ENCODE peak calls at places on chromosomes 12 and 14, in five cellular contexts. G is HCT116, Y is H1, F is SK-N-SH, C is HepG2. B is an unnamed sample.

GRCh38 chr12:111964935-111965334 is 48.0 kb downstream of the TMEM116 start:
- DNase-seq in F (no peak), G (no peak), C (no peak), Y (no peak), B (no peak)

GRCh38 chr12:121788176-121788818 is 5.2 kb downstream of the RHOF start:
- DNase-seq in F (no peak), G (no peak), Y (no peak), C (no peak), B (no peak)

GRCh38 chr14:52348796-52349195 is 34.7 kb downstream of the PTGER2 start:
- DNase-seq in G (no peak), F (no peak), C (no peak), Y (no peak), B (no peak)

GRCh38 chr12:23729354-23729753 is 220.1 kb downstream of the SOX5 start:
- DNase-seq in C (no peak), F (no peak), G (no peak), Y (no peak), B (no peak)

GRCh38 chr14:77714926-77715325 is 7.0 kb downstream of the SLIRP start:
- DNase-seq in F (no peak), Y (no peak), G (no peak), C (no peak), B (no peak)

GRCh38 chr12:5785601-5786000 is 159.5 kb downstream of the ANO2 start:
- DNase-seq in G (no peak), Y (no peak), C (no peak), F (no peak), B (no peak)

GRCh38 chr12:109541412-109541725 is 31.9 kb downstream of the MMAB start:
- DNase-seq in C (no peak), Y (no peak), F (peak), G (no peak), B (no peak)

GRCh38 chr14:76495983-76496382 is 120.0 kb downstream of the ESRRB start:
- DNase-seq in F (no peak), C (no peak), Y (no peak), G (no peak), B (no peak)

GRCh38 chr12:66775941-66776340 is 97.1 kb upstream of the GRIP1 start:
- DNase-seq in C (no peak), G (no peak), Y (no peak), F (no peak), B (peak)

GRCh38 chr12:119710374-119710773 is 42.4 kb downstream of the PRKAB1 start:
- DNase-seq in Y (no peak), C (no peak), F (no peak), G (no peak), B (no peak)

GRCh38 chr12:66200110-66200509 is 11.1 kb downstream of the IRAK3 start:
- DNase-seq in F (no peak), G (no peak), C (no peak), Y (no peak), B (no peak)

GRCh38 chr14:62745496-62745895 is 299.8 kb downstream of the KCNH5 start:
- DNase-seq in Y (no peak), G (no peak), F (no peak), C (no peak), B (peak)

GRCh38 chr14:90132821-90133570 is 71.2 kb downstream of the KCNK13 start:
- DNase-seq in F (no peak), G (no peak), Y (no peak), C (no peak), B (no peak)

GRCh38 chr12:54401127-54401526 is 16.6 kb upstream of the ZNF385A start:
- DNase-seq in C (no peak), G (no peak), Y (no peak), F (no peak), B (no peak)

GRCh38 chr14:56087824-56088571 is 30.2 kb upstream of the PELI2 start:
- DNase-seq in C (no peak), F (no peak), Y (no peak), G (no peak), B (no peak)

GRCh38 chr12:131092911-131093901 is 139.5 kb downstream of the ADGRD1 start:
- DNase-seq in F (no peak), G (no peak), C (no peak), Y (no peak), B (no peak)

GRCh38 chr14:100159107-100159864 is at the start of gene DEGS2:
- DNase-seq in F (peak), Y (peak), C (no peak), G (no peak), B (peak)

GRCh38 chr14:24132061-24132685 is 1.7 kb downstream of the FITM1 start:
- DNase-seq in G (no peak), Y (no peak), F (no peak), C (no peak), B (no peak)

GRCh38 chr12:98635657-98636323 is 8.8 kb downstream of the IKBIP start:
- DNase-seq in C (peak), G (peak), F (no peak), Y (no peak), B (peak)

GRCh38 chr12:57479376-57480115 is at the start of gene ARHGAP9:
- DNase-seq in Y (no peak), C (no peak), G (no peak), F (no peak), B (no peak)

GRCh38 chr14:53432378-53432802 is 279.3 kb upstream of the DDHD1 start:
- DNase-seq in Y (peak), C (peak), G (peak), F (peak), B (peak)
- TF ChIP-seq JUND in Y (no peak), C (no peak), G (no peak), F (no peak), B (no peak)

GRCh38 chr12:104953323-104953722 is 4.8 kb downstream of the SLC41A2 start:
- DNase-seq in F (no peak), Y (no peak), C (no peak), G (no peak), B (no peak)
- TF ChIP-seq JUND in F (no peak), Y (no peak), C (no peak), G (no peak), B (no peak)

GRCh38 chr12:12901158-12901791 is 9.9 kb downstream of the GPRC5A start:
- DNase-seq in Y (no peak), C (peak), F (no peak), G (no peak), B (no peak)
- TF ChIP-seq JUND in Y (no peak), C (no peak), F (no peak), G (peak), B (no peak)

GRCh38 chr14:68951800-68952540 is 27.1 kb downstream of the ACTN1 start:
- DNase-seq in G (no peak), F (peak), C (no peak), Y (no peak), B (no peak)
- TF ChIP-seq JUND in G (no peak), F (no peak), C (no peak), Y (no peak), B (no peak)

GRCh38 chr12:52524241-52524897 is 4.2 kb upstream of the KRT5 start:
- DNase-seq in F (no peak), Y (peak), G (no peak), C (no peak), B (no peak)

GRCh38 chr12:52527121-52527800 is 7.1 kb upstream of the KRT5 start:
- DNase-seq in F (no peak), G (no peak), C (no peak), Y (peak), B (no peak)

GRCh38 chr12:52526511-52526951 is 6.3 kb upstream of the KRT5 start:
- DNase-seq in Y (peak), G (no peak), C (no peak), F (no peak), B (no peak)

GRCh38 chr12:52524898-52525591 is 4.9 kb upstream of the KRT5 start:
- DNase-seq in Y (peak), F (no peak), G (no peak), C (no peak), B (no peak)

DNA sequence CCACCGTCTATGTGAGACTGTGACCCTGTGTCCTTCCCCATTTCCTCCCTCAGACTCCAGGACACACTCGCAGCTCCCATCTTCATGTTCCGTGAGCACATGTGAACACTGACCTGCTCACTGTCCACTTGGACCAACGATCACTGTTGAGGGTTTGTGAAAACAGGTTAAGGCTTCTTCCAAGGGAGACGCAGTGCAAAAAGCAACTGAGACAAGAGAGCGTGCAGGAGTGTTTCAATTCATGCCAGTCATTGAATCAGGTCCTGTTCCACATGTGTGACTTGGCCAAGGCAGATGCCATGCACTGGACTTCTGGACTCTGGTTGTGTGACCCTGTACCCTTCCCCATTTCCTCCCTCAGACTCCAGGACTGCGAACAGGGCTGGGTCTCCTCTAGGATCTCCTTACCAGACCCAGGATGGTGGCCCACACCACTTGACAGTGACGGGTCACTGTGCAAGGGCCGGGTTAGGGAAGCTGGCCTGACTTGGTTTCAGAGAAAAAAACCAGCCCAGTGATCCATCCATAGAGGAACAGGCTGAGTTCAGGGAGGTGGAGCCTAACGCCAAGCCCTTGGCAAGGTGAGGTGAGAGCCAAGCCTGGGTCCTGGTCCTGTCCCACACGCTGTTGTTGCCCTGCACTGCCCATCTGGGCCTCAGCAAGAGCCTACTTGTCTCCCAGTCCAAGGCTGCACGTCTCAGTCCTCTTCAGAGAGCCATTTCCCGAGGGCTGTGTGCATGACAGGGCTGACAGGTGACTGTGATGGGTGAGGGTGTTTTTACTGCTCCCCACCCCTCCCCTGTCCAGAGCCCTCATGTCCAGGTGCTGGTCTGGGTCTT is 5.7 kb upstream of the KRT5 start:
- DNase-seq in Y (peak), G (no peak), F (no peak), C (no peak), B (no peak)
- TF ChIP-seq JUND in Y (no peak), G (no peak), F (no peak), C (no peak), B (no peak)